ENCODE peak calls at places on chromosomes 16 and 17, in seven cellular contexts. N, H, G, V, W, Q and T are unnamed samples.

GRCh38 chr16:1105888-1106620 is 10.0 kb upstream of the C1QTNF8 start:
- DNase-seq in N (peak; percentile 33), H (peak; percentile 40), G (peak; percentile 91), V (peak; percentile 68), W (peak; percentile 76), Q (peak; percentile 15), T (peak; percentile 92)

GRCh38 chr16:16013812-16014211 is 64.4 kb downstream of the ABCC1 start:
- DNase-seq in N (no peak), H (no peak), G (no peak), V (no peak), W (no peak), Q (no peak), T (no peak)

GRCh38 chr17:50059759-50060273 is 3.9 kb downstream of the ITGA3 start:
- DNase-seq in N (peak; percentile 68), H (no peak), G (no peak), V (no peak), W (no peak), Q (no peak), T (peak; percentile 44)

GRCh38 chr17:42913981-42914617 is 13.5 kb downstream of the G6PC1 start:
- DNase-seq in N (no peak), H (no peak), G (no peak), V (no peak), W (no peak), Q (no peak), T (no peak)

GRCh38 chr16:48408688-48409087 is 23.5 kb upstream of the SIAH1 start:
- DNase-seq in N (peak; percentile 89), H (no peak), G (no peak), V (no peak), W (no peak), Q (peak; percentile 65), T (no peak)

GRCh38 chr16:67423634-67424575 is 7.0 kb upstream of the HSD11B2 start:
- DNase-seq in N (no peak), H (no peak), G (peak; percentile 33), V (no peak), W (no peak), Q (no peak), T (peak; percentile 70)

GRCh38 chr17:29838961-29839360 is 91.1 kb downstream of the SSH2 start:
- DNase-seq in N (peak; percentile 35), H (no peak), G (peak; percentile 86), V (no peak), W (no peak), Q (no peak), T (peak; percentile 82)

GRCh38 chr17:19736071-19736470 is 12.0 kb downstream of the ALDH3A1 start:
- DNase-seq in N (no peak), H (no peak), G (no peak), V (no peak), W (no peak), Q (no peak), T (no peak)

GRCh38 chr17:9346296-9346926 is 229.2 kb downstream of the STX8 start:
- DNase-seq in N (peak; percentile 79), H (no peak), G (no peak), V (no peak), W (no peak), Q (peak; percentile 83), T (no peak)

GRCh38 chr17:12074346-12074745 is 53.7 kb downstream of the MAP2K4 start:
- DNase-seq in N (no peak), H (no peak), G (peak; percentile 67), V (no peak), W (no peak), Q (no peak), T (no peak)

GRCh38 chr16:70691223-70692129 is 5.6 kb upstream of the MTSS2 start:
- DNase-seq in N (peak; percentile 92), H (no peak), G (peak; percentile 45), V (no peak), W (no peak), Q (no peak), T (no peak)

GRCh38 chr17:41065829-41066624 is at the start of gene KRTAP2-4:
- DNase-seq in N (peak; percentile 95), H (no peak), G (no peak), V (no peak), W (no peak), Q (no peak), T (no peak)

GRCh38 chr17:76867578-76868175 is 527 bp upstream of the MGAT5B start:
- DNase-seq in N (peak; percentile 70), H (no peak), G (no peak), V (no peak), W (no peak), Q (peak; percentile 7), T (peak; percentile 90)

GRCh38 chr16:66273644-66274334 is 92.7 kb upstream of the CDH5 start:
- DNase-seq in N (peak; percentile 66), H (no peak), G (no peak), V (no peak), W (no peak), Q (no peak), T (peak; percentile 77)

GRCh38 chr16:78045865-78046581 is 23.7 kb downstream of the CLEC3A start:
- DNase-seq in N (peak; percentile 68), H (no peak), G (peak; percentile 96), V (peak; percentile 53), W (no peak), Q (peak; percentile 24), T (peak; percentile 99)

GRCh38 chr17:4101127-4101798 is 41.6 kb downstream of the ZZEF1 start:
- DNase-seq in N (peak; percentile 45), H (no peak), G (no peak), V (peak; percentile 35), W (no peak), Q (no peak), T (no peak)

GRCh38 chr16:3094289-3095027 is 4.6 kb downstream of the ZSCAN10 start:
- DNase-seq in N (peak; percentile 39), H (peak; percentile 35), G (peak; percentile 68), V (peak; percentile 74), W (peak; percentile 68), Q (no peak), T (peak; percentile 83)

GRCh38 chr16:28495795-28496749 is 1.6 kb downstream of the APOBR start:
- DNase-seq in N (no peak), H (no peak), G (no peak), V (no peak), W (no peak), Q (no peak), T (no peak)

GRCh38 chr17:61574542-61575351 is 16.3 kb downstream of the NACA2 start:
- DNase-seq in N (peak; percentile 45), H (peak; percentile 13), G (peak; percentile 66), V (no peak), W (peak; percentile 3), Q (peak; percentile 40), T (peak; percentile 82)

GRCh38 chr16:74465281-74465680 is 44.0 kb upstream of the CLEC18B start:
- DNase-seq in N (no peak), H (no peak), G (no peak), V (no peak), W (no peak), Q (no peak), T (no peak)

GRCh38 chr17:7655541-7655840 is 4.8 kb downstream of the ATP1B2 start:
- DNase-seq in N (no peak), H (no peak), G (no peak), V (no peak), W (no peak), Q (no peak), T (no peak)

GRCh38 chr16:967077-967541 is 3.7 kb downstream of the LMF1 start:
- DNase-seq in N (no peak), H (no peak), G (no peak), V (no peak), W (no peak), Q (no peak), T (no peak)

GRCh38 chr17:18920911-18921441 is 31.0 kb upstream of the SLC5A10 start:
- DNase-seq in N (peak; percentile 54), H (no peak), G (no peak), V (no peak), W (no peak), Q (no peak), T (no peak)

GRCh38 chr16:5374184-5374583 is 276.6 kb upstream of the EEF2KMT start:
- DNase-seq in N (no peak), H (no peak), G (no peak), V (no peak), W (no peak), Q (no peak), T (no peak)

GRCh38 chr17:34580685-34581445 is 1.5 kb downstream of the TMEM132E start:
- DNase-seq in N (no peak), H (peak; percentile 16), G (peak; percentile 67), V (no peak), W (no peak), Q (no peak), T (peak; percentile 81)

GRCh38 chr16:46673320-46674013 is 15.5 kb downstream of the VPS35 start:
- DNase-seq in N (peak; percentile 76), H (peak; percentile 59), G (peak; percentile 79), V (peak; percentile 66), W (peak; percentile 28), Q (no peak), T (peak; percentile 82)

GRCh38 chr17:77405867-77406513 is 265.2 kb downstream of the SEC14L1 start:
- DNase-seq in N (no peak), H (no peak), G (no peak), V (no peak), W (no peak), Q (no peak), T (no peak)

GRCh38 chr17:79905832-79906231 is 66.6 kb upstream of the CBX4 start:
- DNase-seq in N (peak; percentile 27), H (no peak), G (no peak), V (no peak), W (no peak), Q (no peak), T (no peak)

GRCh38 chr17:36921131-36921851 is 16.0 kb upstream of the LHX1 start:
- DNase-seq in N (peak; percentile 83), H (no peak), G (peak; percentile 92), V (no peak), W (no peak), Q (no peak), T (peak; percentile 89)

GRCh38 chr16:89191033-89191900 is 9.1 kb downstream of the SLC22A31 start:
- DNase-seq in N (no peak), H (no peak), G (peak; percentile 6), V (no peak), W (no peak), Q (no peak), T (peak; percentile 41)

GRCh38 chr16:65779196-65779595 is 587.3 kb upstream of the CDH5 start:
- DNase-seq in N (no peak), H (no peak), G (no peak), V (no peak), W (no peak), Q (no peak), T (no peak)

GRCh38 chr17:46039592-46040186 is 40.6 kb downstream of the STH start:
- DNase-seq in N (no peak), H (peak; percentile 27), G (no peak), V (no peak), W (peak; percentile 5), Q (no peak), T (no peak)

GRCh38 chr17:66578781-66579489 is 256.0 kb upstream of the CACNG5 start:
- DNase-seq in N (no peak), H (no peak), G (no peak), V (no peak), W (no peak), Q (no peak), T (peak; percentile 66)

GRCh38 chr16:2776500-2777139 is 460 bp downstream of the ELOB start:
- DNase-seq in N (peak; percentile 18), H (no peak), G (peak; percentile 72), V (no peak), W (no peak), Q (no peak), T (no peak)